ENCODE peak calls at places on chromosome 9, in five cellular contexts. U, T, S, Q and I are unnamed samples.

GRCh38 chr9:136596630-136597031 is 50.8 kb upstream of the NOTCH1 start:
- DNase-seq in U (no peak), T (no peak), S (no peak), Q (no peak), I (no peak)

GRCh38 chr9:130713286-130713975 is 19.9 kb downstream of the EXOSC2 start:
- DNase-seq in U (no peak), T (peak), S (peak), Q (peak), I (peak)

GRCh38 chr9:120152295-120152694 is 427.7 kb downstream of the CDK5RAP2 start:
- DNase-seq in U (no peak), T (no peak), S (no peak), Q (peak), I (no peak)

GRCh38 chr9:108953983-108954574 is 19.9 kb downstream of the ABITRAM start:
- DNase-seq in U (no peak), T (peak), S (peak), Q (no peak), I (peak)

GRCh38 chr9:94866770-94867169 is 140.3 kb downstream of the AOPEP start:
- DNase-seq in U (no peak), T (no peak), S (no peak), Q (no peak), I (no peak)

GRCh38 chr9:128684065-128684324 is 5.0 kb upstream of the SET start:
- DNase-seq in U (no peak), T (no peak), S (no peak), Q (no peak), I (no peak)

GRCh38 chr9:111399772-111400563 is 69.9 kb upstream of the OR2K2 start:
- DNase-seq in U (no peak), T (peak), S (peak), Q (no peak), I (peak)

GRCh38 chr9:85740821-85741111 is 988 bp downstream of the AGTPBP1 start:
- DNase-seq in U (no peak), T (peak), S (no peak), Q (no peak), I (peak)

GRCh38 chr9:127022913-127023665 is 99.3 kb downstream of the ANGPTL2 start:
- DNase-seq in U (no peak), T (no peak), S (no peak), Q (no peak), I (no peak)

GRCh38 chr9:94925751-94926456 is 199.4 kb downstream of the AOPEP start:
- DNase-seq in U (no peak), T (no peak), S (no peak), Q (no peak), I (no peak)

GRCh38 chr9:2414465-2414864 is 207.1 kb upstream of the VLDLR start:
- DNase-seq in U (no peak), T (no peak), S (no peak), Q (no peak), I (peak)

GRCh38 chr9:129761293-129761900 is 8.6 kb upstream of the PTGES start:
- DNase-seq in U (no peak), T (peak), S (no peak), Q (peak), I (peak)

GRCh38 chr9:13923381-13923780 is 390.6 kb downstream of the NFIB start:
- DNase-seq in U (no peak), T (no peak), S (no peak), Q (no peak), I (no peak)

GRCh38 chr9:1536522-1537170 is 478.5 kb upstream of the SMARCA2 start:
- DNase-seq in U (no peak), T (no peak), S (peak), Q (no peak), I (no peak)

GRCh38 chr9:114472765-114473446 is 32.4 kb downstream of the WHRN start:
- DNase-seq in U (no peak), T (peak), S (no peak), Q (no peak), I (no peak)

GRCh38 chr9:134321571-134321930 is 4.7 kb upstream of the RXRA start:
- DNase-seq in U (no peak), T (no peak), S (no peak), Q (no peak), I (no peak)

GRCh38 chr9:38359689-38360385 is 32.7 kb upstream of the ALDH1B1 start:
- DNase-seq in U (no peak), T (no peak), S (no peak), Q (no peak), I (peak)

GRCh38 chr9:107019216-107019615 is 156.2 kb downstream of the ZNF462 start:
- DNase-seq in U (no peak), T (peak), S (no peak), Q (no peak), I (peak)

GRCh38 chr9:78021692-78022091 is 9.9 kb downstream of the GNAQ start:
- DNase-seq in U (no peak), T (no peak), S (no peak), Q (no peak), I (no peak)

GRCh38 chr9:115531410-115532130 is 413.6 kb upstream of the TNC start:
- DNase-seq in U (no peak), T (peak), S (no peak), Q (no peak), I (peak)

GRCh38 chr9:126149661-126150060 is 177.0 kb upstream of the MVB12B start:
- DNase-seq in U (no peak), T (no peak), S (no peak), Q (no peak), I (no peak)

GRCh38 chr9:120385606-120386389 is 194.2 kb downstream of the CDK5RAP2 start:
- DNase-seq in U (no peak), T (no peak), S (no peak), Q (no peak), I (no peak)

GRCh38 chr9:92635760-92636159 is 34.2 kb downstream of the IPPK start:
- DNase-seq in U (no peak), T (no peak), S (no peak), Q (no peak), I (no peak)

GRCh38 chr9:76161546-76161945 is 232.7 kb downstream of the RFK start:
- DNase-seq in U (no peak), T (peak), S (no peak), Q (no peak), I (peak)

GRCh38 chr9:4555251-4555650 is 65.0 kb downstream of the SLC1A1 start:
- DNase-seq in U (no peak), T (no peak), S (no peak), Q (no peak), I (peak)

GRCh38 chr9:37200572-37201005 is 80.2 kb downstream of the ZCCHC7 start:
- DNase-seq in U (no peak), T (peak), S (no peak), Q (no peak), I (peak)

GRCh38 chr9:93155716-93156474 is 21.8 kb upstream of the NINJ1 start:
- DNase-seq in U (no peak), T (no peak), S (no peak), Q (peak), I (no peak)

GRCh38 chr9:38359297-38359653 is 33.2 kb upstream of the ALDH1B1 start:
- DNase-seq in U (no peak), T (no peak), S (no peak), Q (no peak), I (no peak)

GRCh38 chr9:101477736-101478135 is 42.2 kb upstream of the ALDOB start:
- DNase-seq in U (no peak), T (peak), S (no peak), Q (no peak), I (no peak)

GRCh38 chr9:131423171-131423581 is 29.3 kb downstream of the PRRC2B start:
- DNase-seq in U (no peak), T (peak), S (no peak), Q (peak), I (peak)

GRCh38 chr9:19782005-19782404 is 6.8 kb downstream of the SLC24A2 start:
- DNase-seq in U (no peak), T (peak), S (no peak), Q (no peak), I (peak)

GRCh38 chr9:113712053-113712452 is 164.1 kb upstream of the ZNF618 start:
- DNase-seq in U (no peak), T (peak), S (no peak), Q (no peak), I (peak)

GRCh38 chr9:126049088-126049487 is 277.5 kb upstream of the MVB12B start:
- DNase-seq in U (no peak), T (no peak), S (no peak), Q (no peak), I (no peak)

GRCh38 chr9:114046237-114046755 is 31.8 kb downstream of the AMBP start:
- DNase-seq in U (no peak), T (no peak), S (no peak), Q (no peak), I (no peak)

GRCh38 chr9:117644607-117645244 is 59.5 kb upstream of the TLR4 start:
- DNase-seq in U (peak), T (peak), S (peak), Q (peak), I (peak)

GRCh38 chr9:93024986-93025630 is 33.4 kb upstream of the SUSD3 start:
- DNase-seq in U (no peak), T (no peak), S (no peak), Q (no peak), I (no peak)

GRCh38 chr9:87656485-87656884 is 69.4 kb upstream of the CTSL start:
- DNase-seq in U (no peak), T (peak), S (no peak), Q (no peak), I (peak)

GRCh38 chr9:104795082-104795481 is 31.2 kb downstream of the NIPSNAP3B start:
- DNase-seq in U (no peak), T (peak), S (no peak), Q (no peak), I (peak)

GRCh38 chr9:134434896-134435506 is 108.7 kb downstream of the RXRA start:
- DNase-seq in U (no peak), T (peak), S (no peak), Q (peak), I (peak)